ENCODE peak calls at places on chromosomes 4 and X, in four cellular contexts. F is SJCRH30, N is heart left ventricle, I is cardiac muscle cell. M is an unnamed sample.

GRCh38 chr4:1795304-1796195 is 2.5 kb downstream of the FGFR3 start:
- DNase-seq in F (no peak), N (no peak), I (no peak), M (no peak)

GRCh38 chrX:150731795-150732194 is 38.6 kb downstream of the MTMR1 start:
- DNase-seq in F (peak), N (no peak), I (peak), M (no peak)

GRCh38 chrX:134792077-134792476 is 133.8 kb upstream of the PLAC1 start:
- DNase-seq in F (no peak), N (no peak), I (no peak), M (no peak)

GRCh38 chr4:55906999-55907398 is 41.7 kb upstream of the CEP135 start:
- DNase-seq in F (no peak), N (no peak), I (no peak), M (no peak)

GRCh38 chr4:26912069-26912468 is 51.4 kb downstream of the STIM2 start:
- DNase-seq in F (no peak), N (no peak), I (no peak), M (no peak)

GRCh38 chrX:41148553-41148952 is 63.3 kb downstream of the USP9X start:
- DNase-seq in F (no peak), N (no peak), I (peak), M (no peak)

GRCh38 chrX:8801041-8801599 is at the start of gene FAM9A:
- DNase-seq in F (no peak), N (no peak), I (no peak), M (no peak)

GRCh38 chr4:145736241-145736831 is 56.4 kb downstream of the C4orf51 start:
- DNase-seq in F (peak), N (no peak), I (peak), M (peak)

GRCh38 chr4:153634737-153635353 is 49.2 kb upstream of the TLR2 start:
- DNase-seq in F (no peak), N (no peak), I (peak), M (no peak)

GRCh38 chrX:31314921-31315320 is 243.1 kb upstream of the FTHL17 start:
- DNase-seq in F (no peak), N (no peak), I (peak), M (no peak)

GRCh38 chr4:44996276-44996845 is 270.0 kb upstream of the GNPDA2 start:
- DNase-seq in F (no peak), N (no peak), I (no peak), M (no peak)

GRCh38 chrX:5242091-5242790 is 986.4 kb downstream of the NLGN4X start:
- DNase-seq in F (no peak), N (no peak), I (no peak), M (no peak)

M was measured in right atrium auricular region.